ENCODE peak calls at places on chromosomes 13 and 19, in seven cellular contexts. One of them, this sample, is unnamed.

GRCh38 chr13:90055121-90055520 is 1292.4 kb upstream of the MIR17HG start:
- DNase-seq in heart left ventricle: no peak
- DNase-seq in fibroblast of the conjunctiva: no peak
- DNase-seq in activated CD4-positive, alpha-beta T cell treated with anti-CD3 and anti-CD28 coated beads for 24 hours: no peak
- DNase-seq in stimulated activated CD8-positive, alpha-beta memory T cell treated with anti-CD3 and anti-CD28 coated beads, Interleukin-4, amount 100 ng/mL, for 48 hours: no peak
- DNase-seq in activated CD4-positive, alpha-beta memory T cell treated with anti-CD3 and anti-CD28 coated beads, Interleukin-2, amount 10 ng/mL, durations not matched to agents 7 days and 5 days: no peak
- DNase-seq in kidney tubule cell: peak; percentile 54
- DNase-seq in this sample: no peak

GRCh38 chr13:80070024-80070703 is 270.8 kb downstream of the SPRY2 start:
- DNase-seq in heart left ventricle: no peak
- DNase-seq in fibroblast of the conjunctiva: no peak
- DNase-seq in activated CD4-positive, alpha-beta T cell treated with anti-CD3 and anti-CD28 coated beads for 24 hours: no peak
- DNase-seq in stimulated activated CD8-positive, alpha-beta memory T cell treated with anti-CD3 and anti-CD28 coated beads, Interleukin-4, amount 100 ng/mL, for 48 hours: no peak
- DNase-seq in activated CD4-positive, alpha-beta memory T cell treated with anti-CD3 and anti-CD28 coated beads, Interleukin-2, amount 10 ng/mL, durations not matched to agents 7 days and 5 days: no peak
- DNase-seq in kidney tubule cell: no peak
- DNase-seq in this sample: no peak

GRCh38 chr13:93522486-93522885 is 295.9 kb downstream of the GPC6 start:
- DNase-seq in heart left ventricle: no peak
- DNase-seq in fibroblast of the conjunctiva: no peak
- DNase-seq in activated CD4-positive, alpha-beta T cell treated with anti-CD3 and anti-CD28 coated beads for 24 hours: no peak
- DNase-seq in stimulated activated CD8-positive, alpha-beta memory T cell treated with anti-CD3 and anti-CD28 coated beads, Interleukin-4, amount 100 ng/mL, for 48 hours: no peak
- DNase-seq in activated CD4-positive, alpha-beta memory T cell treated with anti-CD3 and anti-CD28 coated beads, Interleukin-2, amount 10 ng/mL, durations not matched to agents 7 days and 5 days: no peak
- DNase-seq in kidney tubule cell: peak; percentile 74
- DNase-seq in this sample: no peak

GRCh38 chr13:111917086-111917485 is 149.9 kb upstream of the SOX1 start:
- DNase-seq in heart left ventricle: no peak
- DNase-seq in fibroblast of the conjunctiva: no peak
- DNase-seq in activated CD4-positive, alpha-beta T cell treated with anti-CD3 and anti-CD28 coated beads for 24 hours: no peak
- DNase-seq in stimulated activated CD8-positive, alpha-beta memory T cell treated with anti-CD3 and anti-CD28 coated beads, Interleukin-4, amount 100 ng/mL, for 48 hours: no peak
- DNase-seq in activated CD4-positive, alpha-beta memory T cell treated with anti-CD3 and anti-CD28 coated beads, Interleukin-2, amount 10 ng/mL, durations not matched to agents 7 days and 5 days: no peak
- DNase-seq in kidney tubule cell: no peak
- DNase-seq in this sample: no peak

GRCh38 chr13:84925443-84925842 is 873.8 kb downstream of the SLITRK6 start:
- DNase-seq in heart left ventricle: no peak
- DNase-seq in fibroblast of the conjunctiva: no peak
- DNase-seq in activated CD4-positive, alpha-beta T cell treated with anti-CD3 and anti-CD28 coated beads for 24 hours: no peak
- DNase-seq in stimulated activated CD8-positive, alpha-beta memory T cell treated with anti-CD3 and anti-CD28 coated beads, Interleukin-4, amount 100 ng/mL, for 48 hours: no peak
- DNase-seq in activated CD4-positive, alpha-beta memory T cell treated with anti-CD3 and anti-CD28 coated beads, Interleukin-2, amount 10 ng/mL, durations not matched to agents 7 days and 5 days: no peak
- DNase-seq in kidney tubule cell: no peak
- DNase-seq in this sample: no peak

GRCh38 chr19:44757735-44758505 is 9.4 kb downstream of the BCL3 start:
- DNase-seq in heart left ventricle: peak; percentile 87
- DNase-seq in fibroblast of the conjunctiva: no peak
- DNase-seq in activated CD4-positive, alpha-beta T cell treated with anti-CD3 and anti-CD28 coated beads for 24 hours: no peak
- DNase-seq in stimulated activated CD8-positive, alpha-beta memory T cell treated with anti-CD3 and anti-CD28 coated beads, Interleukin-4, amount 100 ng/mL, for 48 hours: no peak
- DNase-seq in activated CD4-positive, alpha-beta memory T cell treated with anti-CD3 and anti-CD28 coated beads, Interleukin-2, amount 10 ng/mL, durations not matched to agents 7 days and 5 days: no peak
- DNase-seq in kidney tubule cell: no peak
- DNase-seq in this sample: no peak

GRCh38 chr13:44814144-44814543 is 175.1 kb downstream of the NUFIP1 start:
- DNase-seq in heart left ventricle: no peak
- DNase-seq in fibroblast of the conjunctiva: no peak
- DNase-seq in activated CD4-positive, alpha-beta T cell treated with anti-CD3 and anti-CD28 coated beads for 24 hours: no peak
- DNase-seq in stimulated activated CD8-positive, alpha-beta memory T cell treated with anti-CD3 and anti-CD28 coated beads, Interleukin-4, amount 100 ng/mL, for 48 hours: no peak
- DNase-seq in activated CD4-positive, alpha-beta memory T cell treated with anti-CD3 and anti-CD28 coated beads, Interleukin-2, amount 10 ng/mL, durations not matched to agents 7 days and 5 days: no peak
- DNase-seq in kidney tubule cell: no peak
- DNase-seq in this sample: no peak

GRCh38 chr19:823565-824121 is 1.9 kb upstream of the PLPPR3 start:
- DNase-seq in heart left ventricle: no peak
- DNase-seq in fibroblast of the conjunctiva: no peak
- DNase-seq in activated CD4-positive, alpha-beta T cell treated with anti-CD3 and anti-CD28 coated beads for 24 hours: no peak
- DNase-seq in stimulated activated CD8-positive, alpha-beta memory T cell treated with anti-CD3 and anti-CD28 coated beads, Interleukin-4, amount 100 ng/mL, for 48 hours: no peak
- DNase-seq in activated CD4-positive, alpha-beta memory T cell treated with anti-CD3 and anti-CD28 coated beads, Interleukin-2, amount 10 ng/mL, durations not matched to agents 7 days and 5 days: no peak
- DNase-seq in kidney tubule cell: no peak
- DNase-seq in this sample: peak; percentile 58

GRCh38 chr13:82627183-82627582 is 1255.1 kb downstream of the SLITRK1 start:
- DNase-seq in heart left ventricle: no peak
- DNase-seq in fibroblast of the conjunctiva: peak; percentile 53
- DNase-seq in activated CD4-positive, alpha-beta T cell treated with anti-CD3 and anti-CD28 coated beads for 24 hours: no peak
- DNase-seq in stimulated activated CD8-positive, alpha-beta memory T cell treated with anti-CD3 and anti-CD28 coated beads, Interleukin-4, amount 100 ng/mL, for 48 hours: no peak
- DNase-seq in activated CD4-positive, alpha-beta memory T cell treated with anti-CD3 and anti-CD28 coated beads, Interleukin-2, amount 10 ng/mL, durations not matched to agents 7 days and 5 days: no peak
- DNase-seq in kidney tubule cell: no peak
- DNase-seq in this sample: no peak

GRCh38 chr19:5148794-5149190 is 179.9 kb downstream of the KDM4B start:
- DNase-seq in heart left ventricle: peak; percentile 16
- DNase-seq in fibroblast of the conjunctiva: no peak
- DNase-seq in activated CD4-positive, alpha-beta T cell treated with anti-CD3 and anti-CD28 coated beads for 24 hours: no peak
- DNase-seq in stimulated activated CD8-positive, alpha-beta memory T cell treated with anti-CD3 and anti-CD28 coated beads, Interleukin-4, amount 100 ng/mL, for 48 hours: no peak
- DNase-seq in activated CD4-positive, alpha-beta memory T cell treated with anti-CD3 and anti-CD28 coated beads, Interleukin-2, amount 10 ng/mL, durations not matched to agents 7 days and 5 days: no peak
- DNase-seq in kidney tubule cell: no peak
- DNase-seq in this sample: no peak

GRCh38 chr19:4866595-4867424 is 657 bp downstream of the PLIN3 start:
- DNase-seq in heart left ventricle: peak; percentile 64
- DNase-seq in fibroblast of the conjunctiva: no peak
- DNase-seq in activated CD4-positive, alpha-beta T cell treated with anti-CD3 and anti-CD28 coated beads for 24 hours: peak; percentile 28
- DNase-seq in stimulated activated CD8-positive, alpha-beta memory T cell treated with anti-CD3 and anti-CD28 coated beads, Interleukin-4, amount 100 ng/mL, for 48 hours: peak; percentile 68
- DNase-seq in activated CD4-positive, alpha-beta memory T cell treated with anti-CD3 and anti-CD28 coated beads, Interleukin-2, amount 10 ng/mL, durations not matched to agents 7 days and 5 days: peak; percentile 49
- DNase-seq in kidney tubule cell: peak; percentile 42
- DNase-seq in this sample: no peak

GRCh38 chr19:42175952-42176648 is 41.4 kb downstream of the DEDD2 start:
- DNase-seq in heart left ventricle: no peak
- DNase-seq in fibroblast of the conjunctiva: no peak
- DNase-seq in activated CD4-positive, alpha-beta T cell treated with anti-CD3 and anti-CD28 coated beads for 24 hours: no peak
- DNase-seq in stimulated activated CD8-positive, alpha-beta memory T cell treated with anti-CD3 and anti-CD28 coated beads, Interleukin-4, amount 100 ng/mL, for 48 hours: peak; percentile 48
- DNase-seq in activated CD4-positive, alpha-beta memory T cell treated with anti-CD3 and anti-CD28 coated beads, Interleukin-2, amount 10 ng/mL, durations not matched to agents 7 days and 5 days: peak; percentile 28
- DNase-seq in kidney tubule cell: peak; percentile 4
- DNase-seq in this sample: peak; percentile 46

GRCh38 chr13:113184568-113185440 is 23.7 kb downstream of the PCID2 start:
- DNase-seq in heart left ventricle: no peak
- DNase-seq in fibroblast of the conjunctiva: no peak
- DNase-seq in activated CD4-positive, alpha-beta T cell treated with anti-CD3 and anti-CD28 coated beads for 24 hours: no peak
- DNase-seq in stimulated activated CD8-positive, alpha-beta memory T cell treated with anti-CD3 and anti-CD28 coated beads, Interleukin-4, amount 100 ng/mL, for 48 hours: no peak
- DNase-seq in activated CD4-positive, alpha-beta memory T cell treated with anti-CD3 and anti-CD28 coated beads, Interleukin-2, amount 10 ng/mL, durations not matched to agents 7 days and 5 days: peak; percentile 57
- DNase-seq in kidney tubule cell: no peak
- DNase-seq in this sample: no peak

GRCh38 chr19:48967346-48968178 is 2.5 kb downstream of the FTL start:
- DNase-seq in heart left ventricle: peak; percentile 60
- DNase-seq in fibroblast of the conjunctiva: peak; percentile 60
- DNase-seq in activated CD4-positive, alpha-beta T cell treated with anti-CD3 and anti-CD28 coated beads for 24 hours: no peak
- DNase-seq in stimulated activated CD8-positive, alpha-beta memory T cell treated with anti-CD3 and anti-CD28 coated beads, Interleukin-4, amount 100 ng/mL, for 48 hours: no peak
- DNase-seq in activated CD4-positive, alpha-beta memory T cell treated with anti-CD3 and anti-CD28 coated beads, Interleukin-2, amount 10 ng/mL, durations not matched to agents 7 days and 5 days: no peak
- DNase-seq in kidney tubule cell: peak; percentile 71
- DNase-seq in this sample: no peak

This sample was measured in WERI-Rb-1.